ENCODE peak calls at places on chromosomes 11 and 22, in ten cellular contexts. One of them, this sample, is unnamed.

GRCh38 chr11:89436071-89436470 is 55.1 kb downstream of the NOX4 start:
- DNase-seq in Peyer's patch: no peak
- DNase-seq in AG04450: peak
- DNase-seq in OCI-LY7: no peak
- DNase-seq in neuronal stem cell: no peak
- DNase-seq in left ventricle myocardium inferior: no peak
- DNase-seq in tibial nerve: no peak
- DNase-seq in effector memory CD4-positive, alpha-beta T cell: no peak
- DNase-seq in colonic mucosa: no peak
- DNase-seq in A549: no peak
- DNase-seq in this sample: no peak

GRCh38 chr11:35066783-35067476 is 72.0 kb upstream of the CD44 start:
- DNase-seq in Peyer's patch: peak
- DNase-seq in AG04450: no peak
- DNase-seq in OCI-LY7: no peak
- DNase-seq in neuronal stem cell: no peak
- DNase-seq in left ventricle myocardium inferior: no peak
- DNase-seq in tibial nerve: no peak
- DNase-seq in effector memory CD4-positive, alpha-beta T cell: no peak
- DNase-seq in colonic mucosa: no peak
- DNase-seq in A549: no peak
- DNase-seq in this sample: no peak

GRCh38 chr22:28015056-28015445 is 96.0 kb upstream of the PITPNB start:
- DNase-seq in Peyer's patch: no peak
- DNase-seq in AG04450: no peak
- DNase-seq in OCI-LY7: no peak
- DNase-seq in neuronal stem cell: no peak
- DNase-seq in left ventricle myocardium inferior: peak
- DNase-seq in tibial nerve: no peak
- DNase-seq in effector memory CD4-positive, alpha-beta T cell: no peak
- DNase-seq in colonic mucosa: no peak
- DNase-seq in A549: no peak
- DNase-seq in this sample: no peak

GRCh38 chr22:48940266-48940987 is 887.2 kb downstream of the BRD1 start:
- DNase-seq in Peyer's patch: no peak
- DNase-seq in AG04450: no peak
- DNase-seq in OCI-LY7: no peak
- DNase-seq in neuronal stem cell: no peak
- DNase-seq in left ventricle myocardium inferior: no peak
- DNase-seq in tibial nerve: no peak
- DNase-seq in effector memory CD4-positive, alpha-beta T cell: no peak
- DNase-seq in colonic mucosa: peak
- DNase-seq in A549: no peak
- DNase-seq in this sample: no peak

GRCh38 chr11:44578279-44578678 is 12.8 kb downstream of the CD82 start:
- DNase-seq in Peyer's patch: no peak
- DNase-seq in AG04450: no peak
- DNase-seq in OCI-LY7: no peak
- DNase-seq in neuronal stem cell: no peak
- DNase-seq in left ventricle myocardium inferior: no peak
- DNase-seq in tibial nerve: no peak
- DNase-seq in effector memory CD4-positive, alpha-beta T cell: no peak
- DNase-seq in colonic mucosa: no peak
- DNase-seq in A549: no peak
- DNase-seq in this sample: no peak

GRCh38 chr11:118438314-118438931 is 2.1 kb downstream of the KMT2A start:
- DNase-seq in Peyer's patch: peak
- DNase-seq in AG04450: peak
- DNase-seq in OCI-LY7: peak
- DNase-seq in neuronal stem cell: no peak
- DNase-seq in left ventricle myocardium inferior: peak
- DNase-seq in tibial nerve: no peak
- DNase-seq in effector memory CD4-positive, alpha-beta T cell: peak
- DNase-seq in colonic mucosa: peak
- DNase-seq in A549: peak
- DNase-seq in this sample: peak

GRCh38 chr22:36252754-36253522 is at the start of gene APOL1:
- DNase-seq in Peyer's patch: peak
- DNase-seq in AG04450: no peak
- DNase-seq in OCI-LY7: peak
- DNase-seq in neuronal stem cell: no peak
- DNase-seq in left ventricle myocardium inferior: peak
- DNase-seq in tibial nerve: no peak
- DNase-seq in effector memory CD4-positive, alpha-beta T cell: peak
- DNase-seq in colonic mucosa: peak
- DNase-seq in A549: no peak
- DNase-seq in this sample: no peak

GRCh38 chr22:33563568-33563967 is 356.7 kb downstream of the LARGE1 start:
- DNase-seq in Peyer's patch: no peak
- DNase-seq in AG04450: no peak
- DNase-seq in OCI-LY7: no peak
- DNase-seq in neuronal stem cell: no peak
- DNase-seq in left ventricle myocardium inferior: no peak
- DNase-seq in tibial nerve: no peak
- DNase-seq in effector memory CD4-positive, alpha-beta T cell: no peak
- DNase-seq in colonic mucosa: no peak
- DNase-seq in A549: no peak
- DNase-seq in this sample: no peak

DNA sequence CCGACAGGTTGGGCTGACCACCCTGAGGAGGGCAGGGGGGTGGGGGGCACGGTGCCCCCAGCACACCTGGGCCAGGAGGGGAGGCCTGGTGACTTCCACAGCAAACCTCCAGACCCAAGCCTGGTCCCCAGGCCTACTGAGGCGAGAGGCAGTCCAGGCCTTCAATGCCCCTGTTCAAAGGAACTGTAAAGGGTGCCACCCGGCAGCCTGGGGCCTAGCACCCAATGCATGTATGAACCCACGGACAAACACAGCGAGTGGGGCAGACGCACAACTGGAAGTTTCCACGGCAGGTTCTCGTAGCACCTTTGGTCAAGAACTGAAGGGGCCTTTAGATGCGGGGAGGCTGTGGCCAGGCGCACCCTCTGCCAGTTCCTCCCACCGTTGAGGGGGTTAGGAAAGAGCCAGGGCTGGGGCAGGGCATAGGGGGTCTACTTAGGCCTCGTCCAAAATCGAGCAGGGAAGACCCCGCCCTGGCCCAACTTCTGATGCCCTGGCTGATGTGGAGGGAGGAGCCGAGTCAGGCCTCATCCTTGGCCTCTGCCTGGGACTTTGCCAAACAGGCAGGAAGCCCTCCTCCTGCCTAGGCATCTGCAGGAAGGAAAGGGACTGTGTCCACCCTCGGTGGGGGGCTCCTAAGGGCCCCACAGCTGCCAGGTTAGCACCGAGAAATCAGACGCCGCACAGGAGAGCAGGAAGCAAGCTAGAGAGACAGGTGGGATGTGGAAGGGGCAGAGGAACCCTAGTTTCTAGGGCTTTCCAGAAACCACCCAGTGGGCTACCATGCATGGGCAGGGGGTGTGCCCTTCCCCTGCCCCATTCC is 6.6 kb downstream of the CBX6 start:
- DNase-seq in Peyer's patch: no peak
- DNase-seq in AG04450: no peak
- DNase-seq in OCI-LY7: no peak
- DNase-seq in neuronal stem cell: no peak
- DNase-seq in left ventricle myocardium inferior: no peak
- DNase-seq in tibial nerve: no peak
- DNase-seq in effector memory CD4-positive, alpha-beta T cell: no peak
- DNase-seq in colonic mucosa: no peak
- DNase-seq in A549: no peak
- DNase-seq in this sample: no peak
- H3K27ac ChIP-seq in Peyer's patch: peak
- H3K27ac ChIP-seq in AG04450: no peak
- H3K27ac ChIP-seq in OCI-LY7: no peak
- H3K27ac ChIP-seq in neuronal stem cell: no peak
- H3K27ac ChIP-seq in left ventricle myocardium inferior: peak
- H3K27ac ChIP-seq in tibial nerve: peak
- H3K27ac ChIP-seq in effector memory CD4-positive, alpha-beta T cell: no peak
- H3K27ac ChIP-seq in colonic mucosa: no peak
- H3K27ac ChIP-seq in A549: no peak
- H3K27ac ChIP-seq in this sample: no peak

GRCh38 chr22:42717197-42717967 is 3.3 kb downstream of the A4GALT start:
- DNase-seq in Peyer's patch: no peak
- DNase-seq in AG04450: no peak
- DNase-seq in OCI-LY7: peak
- DNase-seq in neuronal stem cell: no peak
- DNase-seq in left ventricle myocardium inferior: no peak
- DNase-seq in tibial nerve: no peak
- DNase-seq in effector memory CD4-positive, alpha-beta T cell: no peak
- DNase-seq in colonic mucosa: no peak
- DNase-seq in A549: no peak
- DNase-seq in this sample: no peak
- H3K27ac ChIP-seq in Peyer's patch: peak
- H3K27ac ChIP-seq in AG04450: no peak
- H3K27ac ChIP-seq in OCI-LY7: peak
- H3K27ac ChIP-seq in neuronal stem cell: no peak
- H3K27ac ChIP-seq in left ventricle myocardium inferior: peak
- H3K27ac ChIP-seq in tibial nerve: no peak
- H3K27ac ChIP-seq in effector memory CD4-positive, alpha-beta T cell: no peak
- H3K27ac ChIP-seq in colonic mucosa: no peak
- H3K27ac ChIP-seq in A549: peak
- H3K27ac ChIP-seq in this sample: no peak

GRCh38 chr11:116827461-116827860 is 2.2 kb upstream of the APOC3 start:
- DNase-seq in Peyer's patch: no peak
- DNase-seq in AG04450: no peak
- DNase-seq in OCI-LY7: no peak
- DNase-seq in neuronal stem cell: no peak
- DNase-seq in left ventricle myocardium inferior: no peak
- DNase-seq in tibial nerve: no peak
- DNase-seq in effector memory CD4-positive, alpha-beta T cell: no peak
- DNase-seq in colonic mucosa: no peak
- DNase-seq in A549: no peak
- DNase-seq in this sample: no peak
- H3K27ac ChIP-seq in Peyer's patch: peak
- H3K27ac ChIP-seq in AG04450: no peak
- H3K27ac ChIP-seq in OCI-LY7: no peak
- H3K27ac ChIP-seq in neuronal stem cell: no peak
- H3K27ac ChIP-seq in left ventricle myocardium inferior: no peak
- H3K27ac ChIP-seq in tibial nerve: no peak
- H3K27ac ChIP-seq in effector memory CD4-positive, alpha-beta T cell: no peak
- H3K27ac ChIP-seq in colonic mucosa: no peak
- H3K27ac ChIP-seq in A549: no peak
- H3K27ac ChIP-seq in this sample: no peak

GRCh38 chr11:36069576-36070214 is 125.8 kb downstream of the LDLRAD3 start:
- DNase-seq in Peyer's patch: no peak
- DNase-seq in AG04450: no peak
- DNase-seq in OCI-LY7: no peak
- DNase-seq in neuronal stem cell: peak
- DNase-seq in left ventricle myocardium inferior: no peak
- DNase-seq in tibial nerve: no peak
- DNase-seq in effector memory CD4-positive, alpha-beta T cell: no peak
- DNase-seq in colonic mucosa: no peak
- DNase-seq in A549: no peak
- DNase-seq in this sample: no peak
- H3K27ac ChIP-seq in Peyer's patch: no peak
- H3K27ac ChIP-seq in AG04450: no peak
- H3K27ac ChIP-seq in OCI-LY7: no peak
- H3K27ac ChIP-seq in neuronal stem cell: no peak
- H3K27ac ChIP-seq in left ventricle myocardium inferior: peak
- H3K27ac ChIP-seq in tibial nerve: no peak
- H3K27ac ChIP-seq in effector memory CD4-positive, alpha-beta T cell: no peak
- H3K27ac ChIP-seq in colonic mucosa: no peak
- H3K27ac ChIP-seq in A549: no peak
- H3K27ac ChIP-seq in this sample: peak

GRCh38 chr11:47185305-47186075 is 744 bp downstream of the PACSIN3 start:
- DNase-seq in Peyer's patch: no peak
- DNase-seq in AG04450: no peak
- DNase-seq in OCI-LY7: no peak
- DNase-seq in neuronal stem cell: peak
- DNase-seq in left ventricle myocardium inferior: peak
- DNase-seq in tibial nerve: no peak
- DNase-seq in effector memory CD4-positive, alpha-beta T cell: no peak
- DNase-seq in colonic mucosa: no peak
- DNase-seq in A549: no peak
- DNase-seq in this sample: no peak
- H3K27ac ChIP-seq in Peyer's patch: peak
- H3K27ac ChIP-seq in AG04450: peak
- H3K27ac ChIP-seq in OCI-LY7: no peak
- H3K27ac ChIP-seq in neuronal stem cell: no peak
- H3K27ac ChIP-seq in left ventricle myocardium inferior: peak
- H3K27ac ChIP-seq in tibial nerve: peak
- H3K27ac ChIP-seq in effector memory CD4-positive, alpha-beta T cell: no peak
- H3K27ac ChIP-seq in colonic mucosa: peak
- H3K27ac ChIP-seq in A549: peak
- H3K27ac ChIP-seq in this sample: peak

GRCh38 chr11:58965246-58965985 is 26.1 kb downstream of the GLYATL1 start:
- DNase-seq in Peyer's patch: no peak
- DNase-seq in AG04450: no peak
- DNase-seq in OCI-LY7: no peak
- DNase-seq in neuronal stem cell: no peak
- DNase-seq in left ventricle myocardium inferior: no peak
- DNase-seq in tibial nerve: no peak
- DNase-seq in effector memory CD4-positive, alpha-beta T cell: no peak
- DNase-seq in colonic mucosa: no peak
- DNase-seq in A549: no peak
- DNase-seq in this sample: no peak
- H3K27ac ChIP-seq in Peyer's patch: no peak
- H3K27ac ChIP-seq in AG04450: no peak
- H3K27ac ChIP-seq in OCI-LY7: no peak
- H3K27ac ChIP-seq in neuronal stem cell: no peak
- H3K27ac ChIP-seq in left ventricle myocardium inferior: no peak
- H3K27ac ChIP-seq in tibial nerve: no peak
- H3K27ac ChIP-seq in effector memory CD4-positive, alpha-beta T cell: no peak
- H3K27ac ChIP-seq in colonic mucosa: no peak
- H3K27ac ChIP-seq in A549: no peak
- H3K27ac ChIP-seq in this sample: no peak

DNA sequence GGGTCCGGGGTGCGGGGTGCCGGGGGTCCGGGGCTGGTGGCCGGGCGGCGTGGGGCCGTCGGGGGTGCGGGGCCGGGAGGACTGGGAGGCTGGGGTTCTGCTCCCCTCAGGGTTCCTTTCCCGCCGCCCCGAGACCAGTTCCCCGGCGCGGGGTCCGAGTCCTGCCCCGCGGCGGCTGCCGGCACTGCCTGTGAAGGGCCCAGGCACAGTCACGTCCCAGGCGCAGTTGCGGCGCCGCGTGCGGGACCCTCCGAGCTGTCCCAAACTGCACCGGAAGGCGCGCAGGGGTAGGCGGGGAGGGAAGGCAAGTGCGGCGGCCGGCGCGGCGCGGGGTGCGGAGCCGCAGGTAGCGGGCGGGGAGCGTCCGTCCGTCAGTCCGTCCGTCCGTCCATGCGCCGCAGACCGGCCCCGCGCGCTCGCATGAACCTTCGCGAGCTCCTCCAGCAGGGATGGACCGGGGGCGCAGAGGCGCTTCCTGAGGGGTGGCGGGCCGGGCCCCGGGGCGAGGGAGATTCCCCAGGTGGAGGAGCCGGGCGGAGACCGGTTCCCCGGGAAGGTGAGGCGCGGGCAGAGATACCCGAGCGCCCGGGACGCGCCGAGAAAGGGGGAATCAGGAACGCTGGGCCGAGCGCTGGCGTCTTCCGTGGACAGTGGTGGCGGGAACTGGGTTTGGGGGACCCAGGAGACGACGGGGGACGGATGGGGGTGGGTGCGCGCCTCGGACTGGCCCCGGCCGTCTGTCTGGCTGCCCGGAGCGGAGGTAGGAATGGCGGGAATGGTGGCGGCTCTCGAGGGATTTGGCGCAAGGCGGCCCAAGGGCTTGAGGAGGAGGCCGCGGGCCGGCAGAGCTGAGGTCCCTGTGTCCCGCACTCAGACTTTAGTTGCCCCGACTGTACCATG is 3.1 kb upstream of the ADORA2A start:
- DNase-seq in Peyer's patch: no peak
- DNase-seq in AG04450: no peak
- DNase-seq in OCI-LY7: peak
- DNase-seq in neuronal stem cell: no peak
- DNase-seq in left ventricle myocardium inferior: no peak
- DNase-seq in tibial nerve: no peak
- DNase-seq in effector memory CD4-positive, alpha-beta T cell: no peak
- DNase-seq in colonic mucosa: no peak
- DNase-seq in A549: no peak
- DNase-seq in this sample: no peak
- H3K27ac ChIP-seq in Peyer's patch: peak
- H3K27ac ChIP-seq in AG04450: no peak
- H3K27ac ChIP-seq in OCI-LY7: no peak
- H3K27ac ChIP-seq in neuronal stem cell: no peak
- H3K27ac ChIP-seq in left ventricle myocardium inferior: peak
- H3K27ac ChIP-seq in tibial nerve: no peak
- H3K27ac ChIP-seq in effector memory CD4-positive, alpha-beta T cell: peak
- H3K27ac ChIP-seq in colonic mucosa: no peak
- H3K27ac ChIP-seq in A549: peak
- H3K27ac ChIP-seq in this sample: peak

This sample was measured in substantia nigra.